ENCODE peak calls at places on chromosomes 12 and 14, in five cellular contexts. P, Q, X, B and M are unnamed samples.

GRCh38 chr12:13204428-13204827 is 7.9 kb downstream of the EMP1 start:
- DNase-seq in P (peak; percentile 80), X (peak; percentile 51), Q (peak; percentile 64), B (no peak), M (no peak)

GRCh38 chr12:106917503-106917902 is 38.2 kb upstream of the TMEM263 start:
- DNase-seq in B (no peak), Q (no peak), X (no peak), P (peak; percentile 5), M (no peak)

GRCh38 chr14:22994762-22995275 is 12.5 kb upstream of the AJUBA start:
- DNase-seq in X (peak; percentile 74), Q (no peak), B (no peak), P (peak; percentile 56), M (peak; percentile 65)

GRCh38 chr14:103393687-103394626 is 8.7 kb downstream of the MARK3 start:
- DNase-seq in P (peak; percentile 51), B (no peak), X (peak; percentile 70), Q (no peak), M (no peak)

GRCh38 chr14:71236430-71236829 is 329.2 kb downstream of the PCNX1 start:
- DNase-seq in P (no peak), Q (no peak), X (no peak), B (no peak), M (no peak)

GRCh38 chr14:99945732-99946651 is 119.2 kb upstream of the EVL start:
- DNase-seq in Q (no peak), B (no peak), X (peak; percentile 16), P (no peak), M (peak; percentile 61)

GRCh38 chr12:39780527-39781446 is 161.2 kb upstream of the ABCD2 start:
- DNase-seq in Q (no peak), B (no peak), P (no peak), X (no peak), M (no peak)

GRCh38 chr12:57735952-57736742 is 2.4 kb downstream of the AGAP2 start:
- DNase-seq in X (peak; percentile 70), Q (no peak), B (no peak), P (peak; percentile 15), M (no peak)

GRCh38 chr12:124544311-124544970 is 23.0 kb downstream of the NCOR2 start:
- DNase-seq in X (no peak), Q (no peak), P (no peak), B (no peak), M (no peak)

GRCh38 chr14:95077380-95077779 is 79.9 kb downstream of the DICER1 start:
- DNase-seq in B (no peak), Q (no peak), X (no peak), P (no peak), M (no peak)

GRCh38 chr12:104741072-104741471 is 217.0 kb downstream of the SLC41A2 start:
- DNase-seq in B (no peak), X (no peak), P (no peak), Q (no peak), M (no peak)

GRCh38 chr14:59294662-59294992 is 106.2 kb downstream of the DAAM1 start:
- DNase-seq in B (no peak), Q (no peak), X (peak; percentile 49), P (peak; percentile 94), M (no peak)

GRCh38 chr12:47828967-47829482 is 9.3 kb upstream of the HDAC7 start:
- DNase-seq in P (peak; percentile 57), X (peak; percentile 94), B (no peak), Q (no peak), M (no peak)

GRCh38 chr12:24197517-24197916 is 248.0 kb upstream of the SOX5 start:
- DNase-seq in Q (no peak), B (no peak), X (no peak), P (no peak), M (no peak)

GRCh38 chr14:96255501-96256366 is at the start of gene BDKRB1:
- DNase-seq in Q (no peak), B (no peak), X (peak; percentile 85), P (peak; percentile 92), M (no peak)

GRCh38 chr14:20667957-20668356 is 16.4 kb upstream of the RNASE4 start:
- DNase-seq in Q (no peak), X (no peak), P (no peak), B (no peak), M (peak; percentile 66)

GRCh38 chr12:34601689-34602088 is 579.4 kb downstream of the ALG10 start:
- DNase-seq in B (no peak), X (no peak), Q (no peak), P (no peak), M (no peak)

DNA sequence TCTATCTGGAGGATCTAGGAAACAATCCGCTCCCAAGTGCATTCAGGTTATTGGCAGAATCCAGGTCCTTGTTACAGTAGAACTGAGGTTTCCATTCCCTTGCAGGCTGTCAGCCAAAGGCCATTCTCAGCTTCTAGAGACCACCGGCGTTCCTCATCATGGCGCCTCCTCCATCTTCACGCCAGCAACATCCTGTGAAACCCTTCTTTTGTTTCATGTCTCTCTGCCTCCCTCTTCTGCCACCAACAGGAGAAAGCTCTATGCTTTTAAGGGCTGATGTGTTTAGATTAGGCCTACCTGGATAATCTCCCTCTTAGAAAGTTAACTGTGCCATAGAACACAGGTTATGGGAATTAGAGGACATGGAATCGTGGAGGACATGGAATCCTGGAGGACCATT is 133.0 kb upstream of the RASSF8 start:
- DNase-seq in X (peak; percentile 19), P (no peak), Q (no peak), B (no peak), M (no peak)
- TF ChIP-seq CTCF in X (peak; percentile 6), P (no peak), Q (peak; percentile 32), B (no peak), M (no peak)

DNA sequence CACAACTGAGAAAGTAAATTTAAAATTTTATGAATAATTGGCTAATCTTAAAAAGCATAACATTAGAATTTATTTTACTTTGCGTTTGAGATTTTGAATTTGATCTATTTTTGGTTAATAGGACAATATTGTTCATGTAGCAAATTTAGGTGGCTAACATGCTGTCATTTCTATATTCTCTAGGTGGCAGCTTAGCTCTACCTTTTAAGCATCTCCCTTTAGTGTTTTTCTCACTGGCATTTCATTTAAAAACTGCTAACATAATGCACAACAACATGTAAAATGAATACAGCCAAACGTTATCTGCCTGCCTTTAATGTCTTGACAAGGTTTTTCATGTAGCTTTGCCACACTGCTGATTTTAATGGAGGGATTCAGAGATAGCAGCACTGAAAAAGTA is 272.3 kb upstream of the FBXO33 start:
- DNase-seq in Q (no peak), B (no peak), P (no peak), X (no peak), M (no peak)
- TF ChIP-seq CTCF in Q (no peak), B (no peak), P (no peak), X (no peak), M (no peak)

DNA sequence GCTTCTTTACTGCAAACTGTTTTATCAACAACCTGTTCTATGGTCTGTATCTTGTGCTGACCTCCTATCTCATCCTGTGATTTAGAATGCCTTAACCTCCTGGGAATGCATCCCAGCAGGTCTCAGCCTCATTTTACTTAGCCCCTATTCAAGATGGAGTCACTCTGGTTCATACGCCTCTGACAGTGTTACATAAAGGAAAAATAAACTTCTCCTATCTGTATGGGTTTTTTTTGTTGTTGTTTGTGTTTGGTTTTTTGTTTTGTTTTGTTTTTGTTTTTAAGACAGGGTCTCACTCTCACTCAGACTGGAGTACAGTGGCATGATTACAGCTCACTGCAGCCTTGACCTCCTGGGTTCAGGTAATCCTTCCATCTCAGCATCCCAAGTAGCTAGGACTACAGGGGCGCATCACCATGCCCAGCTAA is 62.1 kb downstream of the RESF1 start:
- DNase-seq in B (no peak), X (no peak), Q (no peak), P (no peak), M (no peak)
- TF ChIP-seq CTCF in B (no peak), X (no peak), Q (no peak), P (no peak), M (no peak)

GRCh38 chr14:98231210-98231609 is 1040.8 kb downstream of the BCL11B start:
- DNase-seq in X (no peak), B (no peak), P (no peak), Q (no peak), M (no peak)

GRCh38 chr14:98229676-98230366 is 1042.2 kb downstream of the BCL11B start:
- DNase-seq in X (no peak), B (no peak), P (peak; percentile 5), Q (no peak), M (no peak)

GRCh38 chr14:98234208-98234607 is 1037.8 kb downstream of the BCL11B start:
- DNase-seq in Q (no peak), B (no peak), P (peak; percentile 57), X (no peak), M (no peak)

GRCh38 chr14:98236314-98236713 is 1035.7 kb downstream of the BCL11B start:
- DNase-seq in P (no peak), Q (no peak), B (no peak), X (no peak), M (no peak)

GRCh38 chr14:98233656-98234055 is 1038.3 kb downstream of the BCL11B start:
- DNase-seq in X (no peak), P (no peak), Q (no peak), B (no peak), M (no peak)
- TF ChIP-seq CTCF in X (no peak), P (no peak), Q (no peak), B (no peak), M (no peak)

GRCh38 chr14:79074501-79074900 is 904.3 kb downstream of the NRXN3 start:
- DNase-seq in P (no peak), X (no peak), Q (peak; percentile 7), B (no peak), M (no peak)

GRCh38 chr14:79080040-79080439 is 909.9 kb downstream of the NRXN3 start:
- DNase-seq in B (no peak), Q (no peak), P (no peak), X (no peak), M (no peak)

GRCh38 chr14:79077096-79077495 is 906.9 kb downstream of the NRXN3 start:
- DNase-seq in Q (no peak), B (no peak), P (no peak), X (no peak), M (no peak)

DNA sequence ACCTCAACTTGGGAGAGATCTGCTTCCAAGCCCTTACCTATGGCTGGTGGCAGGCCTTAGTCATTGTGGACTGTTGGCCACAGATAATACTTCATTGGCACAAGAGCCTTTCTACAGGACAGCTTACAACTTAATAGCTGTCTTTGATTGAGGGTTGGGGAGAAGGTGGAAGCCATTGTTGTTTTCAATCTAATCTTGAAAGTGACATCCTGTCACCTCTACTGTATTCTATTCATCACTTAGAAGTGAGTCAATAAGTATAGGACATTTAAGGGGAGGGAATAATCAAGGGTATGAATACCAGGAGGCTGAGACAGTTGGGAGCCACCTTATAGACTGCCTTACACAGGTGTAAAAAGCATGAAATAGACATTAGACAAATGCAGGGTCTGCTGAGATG is 906.3 kb downstream of the NRXN3 start:
- DNase-seq in X (no peak), Q (no peak), P (no peak), B (no peak), M (no peak)
- TF ChIP-seq CTCF in X (no peak), Q (no peak), P (no peak), B (no peak), M (no peak)